ENCODE peak calls at places on chromosomes 16 and 17, in four cellular contexts. One of them, this sample, is unnamed.

GRCh38 chr17:79047923-79048825 is 24.2 kb downstream of the C1QTNF1 start:
- DNase-seq in GM23338: no peak
- DNase-seq in C1 segment of cervical spinal cord: no peak
- DNase-seq in GM12878: no peak
- DNase-seq in this sample: no peak

GRCh38 chr16:66224636-66225035 is 141.9 kb upstream of the CDH5 start:
- DNase-seq in GM12878: no peak
- DNase-seq in C1 segment of cervical spinal cord: no peak
- DNase-seq in GM23338: peak; percentile 8
- DNase-seq in this sample: no peak

GRCh38 chr17:8072727-8073461 is 14.6 kb downstream of the ALOX12B start:
- DNase-seq in C1 segment of cervical spinal cord: no peak
- DNase-seq in GM12878: no peak
- DNase-seq in GM23338: peak; percentile 58
- DNase-seq in this sample: no peak

GRCh38 chr17:63446218-63446980 is at the start of gene CYB561:
- DNase-seq in C1 segment of cervical spinal cord: peak; percentile 8
- DNase-seq in GM12878: no peak
- DNase-seq in GM23338: peak; percentile 82
- DNase-seq in this sample: no peak

GRCh38 chr17:49575524-49576120 is at the start of gene NXPH3:
- DNase-seq in GM23338: peak; percentile 88
- DNase-seq in C1 segment of cervical spinal cord: no peak
- DNase-seq in GM12878: no peak
- DNase-seq in this sample: no peak

GRCh38 chr16:81583893-81584705 is 139.5 kb downstream of the CMIP start:
- DNase-seq in GM23338: no peak
- DNase-seq in GM12878: no peak
- DNase-seq in C1 segment of cervical spinal cord: no peak
- DNase-seq in this sample: no peak

GRCh38 chr17:1764274-1764673 is 2.4 kb downstream of the SERPINF1 start:
- DNase-seq in GM23338: no peak
- DNase-seq in C1 segment of cervical spinal cord: no peak
- DNase-seq in GM12878: no peak
- DNase-seq in this sample: peak; percentile 7

GRCh38 chr17:59753522-59754467 is 46.3 kb downstream of the VMP1 start:
- DNase-seq in C1 segment of cervical spinal cord: no peak
- DNase-seq in GM23338: peak; percentile 91
- DNase-seq in GM12878: peak; percentile 73
- DNase-seq in this sample: peak; percentile 39

GRCh38 chr16:68155425-68155824 is 70.3 kb downstream of the NFATC3 start:
- DNase-seq in GM23338: no peak
- DNase-seq in GM12878: no peak
- DNase-seq in C1 segment of cervical spinal cord: no peak
- DNase-seq in this sample: no peak

GRCh38 chr17:17186551-17187505 is 19.3 kb downstream of the PLD6 start:
- DNase-seq in GM23338: no peak
- DNase-seq in GM12878: no peak
- DNase-seq in C1 segment of cervical spinal cord: no peak
- DNase-seq in this sample: no peak

GRCh38 chr17:5785867-5786509 is 201.7 kb upstream of the NLRP1 start:
- DNase-seq in C1 segment of cervical spinal cord: no peak
- DNase-seq in GM23338: no peak
- DNase-seq in GM12878: peak; percentile 59
- DNase-seq in this sample: no peak

GRCh38 chr17:1379930-1380313 is 20.1 kb downstream of the YWHAE start:
- DNase-seq in GM12878: peak; percentile 74
- DNase-seq in GM23338: no peak
- DNase-seq in C1 segment of cervical spinal cord: no peak
- DNase-seq in this sample: no peak

GRCh38 chr16:68298907-68299515 is 11.7 kb downstream of the SLC7A6OS start:
- DNase-seq in GM23338: no peak
- DNase-seq in GM12878: no peak
- DNase-seq in C1 segment of cervical spinal cord: no peak
- DNase-seq in this sample: no peak

GRCh38 chr17:45705123-45706009 is 78.8 kb upstream of the CRHR1 start:
- DNase-seq in GM12878: no peak
- DNase-seq in GM23338: no peak
- DNase-seq in C1 segment of cervical spinal cord: no peak
- DNase-seq in this sample: no peak

GRCh38 chr16:81511371-81511770 is 66.8 kb downstream of the CMIP start:
- DNase-seq in GM12878: no peak
- DNase-seq in GM23338: no peak
- DNase-seq in C1 segment of cervical spinal cord: no peak
- DNase-seq in this sample: no peak

GRCh38 chr16:20868890-20869289 is 31.3 kb downstream of the DCUN1D3 start:
- DNase-seq in C1 segment of cervical spinal cord: peak; percentile 32
- DNase-seq in GM12878: no peak
- DNase-seq in GM23338: no peak
- DNase-seq in this sample: no peak

GRCh38 chr17:63116228-63116627 is 150.2 kb downstream of the TANC2 start:
- DNase-seq in GM23338: peak; percentile 73
- DNase-seq in C1 segment of cervical spinal cord: no peak
- DNase-seq in GM12878: no peak
- DNase-seq in this sample: no peak

GRCh38 chr17:40373324-40373723 is 8.8 kb upstream of the GJD3 start:
- DNase-seq in GM23338: no peak
- DNase-seq in GM12878: no peak
- DNase-seq in C1 segment of cervical spinal cord: no peak
- DNase-seq in this sample: no peak

GRCh38 chr17:18950944-18951905 is 740 bp upstream of the SLC5A10 start:
- DNase-seq in GM23338: no peak
- DNase-seq in C1 segment of cervical spinal cord: no peak
- DNase-seq in GM12878: no peak
- DNase-seq in this sample: no peak

GRCh38 chr16:29820271-29820701 is at the start of gene MVP:
- DNase-seq in GM23338: no peak
- DNase-seq in GM12878: no peak
- DNase-seq in C1 segment of cervical spinal cord: peak; percentile 45
- DNase-seq in this sample: no peak

GRCh38 chr16:83983491-83983890 is 15.4 kb downstream of the NECAB2 start:
- DNase-seq in C1 segment of cervical spinal cord: no peak
- DNase-seq in GM12878: no peak
- DNase-seq in GM23338: no peak
- DNase-seq in this sample: no peak

GRCh38 chr17:79615446-79615845 is 4.6 kb upstream of the RBFOX3 start:
- DNase-seq in GM12878: no peak
- DNase-seq in C1 segment of cervical spinal cord: no peak
- DNase-seq in GM23338: no peak
- DNase-seq in this sample: no peak

GRCh38 chr17:79944251-79944812 is 91.3 kb downstream of the TBC1D16 start:
- DNase-seq in GM23338: no peak
- DNase-seq in GM12878: no peak
- DNase-seq in C1 segment of cervical spinal cord: no peak
- DNase-seq in this sample: no peak

GRCh38 chr17:80195671-80196529 is 24.2 kb downstream of the SGSH start:
- DNase-seq in GM12878: no peak
- DNase-seq in GM23338: peak; percentile 72
- DNase-seq in C1 segment of cervical spinal cord: no peak
- DNase-seq in this sample: no peak

This sample was measured in SIG-M5.